ENCODE peak calls at places on chromosomes 11 and 22, in six cellular contexts. U is cardiac muscle cell; I is EL; Z is H9; R is activated CD4-positive, alpha-beta T cell treated with anti-CD3 and anti-CD28 coated beads for 24 hours; F is AG09309. X is an unnamed sample.

GRCh38 chr11:69911310-69912160 is 92.3 kb upstream of the FGF3 start:
- DNase-seq in I (no peak), Z (no peak), R (no peak), F (no peak), U (no peak), X (no peak)

GRCh38 chr11:69814411-69814810 is 4.8 kb downstream of the FGF3 start:
- DNase-seq in R (no peak), Z (no peak), F (no peak), I (no peak), U (no peak), X (no peak)

GRCh38 chr22:26718905-26719304 is 61.5 kb downstream of the MIAT start:
- DNase-seq in Z (no peak), I (peak; percentile 98), U (peak; percentile 93), R (no peak), F (peak; percentile 84), X (no peak)

GRCh38 chr11:36532908-36533601 is 23.0 kb upstream of the TRAF6 start:
- DNase-seq in U (peak; percentile 38), Z (no peak), I (no peak), R (no peak), F (no peak), X (peak; percentile 72)

GRCh38 chr22:17430298-17430900 is 61.1 kb downstream of the CECR2 start:
- DNase-seq in Z (no peak), U (peak; percentile 92), F (no peak), I (no peak), R (no peak), X (no peak)

GRCh38 chr11:8283510-8284272 is 20.0 kb upstream of the LMO1 start:
- DNase-seq in U (peak; percentile 37), R (no peak), Z (peak; percentile 64), F (no peak), I (no peak), X (peak; percentile 63)

GRCh38 chr11:68469122-68469521 is 8.6 kb downstream of the PPP6R3 start:
- DNase-seq in I (no peak), F (no peak), U (peak; percentile 52), Z (no peak), R (no peak), X (peak; percentile 61)

GRCh38 chr22:19882446-19883381 is 28.0 kb upstream of the GNB1L start:
- DNase-seq in U (no peak), R (no peak), Z (peak; percentile 23), I (no peak), F (no peak), X (no peak)

GRCh38 chr22:35477911-35478582 is 62.6 kb upstream of the RASD2 start:
- DNase-seq in F (peak; percentile 32), U (peak; percentile 70), I (peak; percentile 93), Z (peak; percentile 18), R (no peak), X (no peak)

GRCh38 chr22:17266261-17266971 is 47.2 kb upstream of the ADA2 start:
- DNase-seq in R (no peak), U (peak; percentile 26), F (no peak), Z (peak; percentile 89), I (no peak), X (peak; percentile 98)

GRCh38 chr11:3058753-3059664 is 1.8 kb upstream of the CARS1 start:
- DNase-seq in I (peak; percentile 92), Z (peak; percentile 71), U (peak; percentile 71), R (no peak), F (peak; percentile 51), X (peak; percentile 76)

GRCh38 chr11:32884023-32884422 is 8.6 kb upstream of the QSER1 start:
- DNase-seq in Z (no peak), U (no peak), I (no peak), F (no peak), R (no peak), X (no peak)

GRCh38 chr11:69320756-69321741 is 27.1 kb downstream of the MYEOV start:
- DNase-seq in R (no peak), Z (no peak), U (no peak), I (peak; percentile 65), F (no peak), X (no peak)

GRCh38 chr22:21013742-21014201 is 1.2 kb upstream of the P2RX6 start:
- DNase-seq in F (no peak), U (no peak), R (no peak), I (no peak), Z (no peak), X (no peak)

GRCh38 chr22:46842606-46843005 is 80.2 kb downstream of the TBC1D22A start:
- DNase-seq in R (no peak), U (no peak), Z (no peak), F (no peak), I (no peak), X (no peak)

GRCh38 chr11:2741377-2742131 is 41.8 kb upstream of the KCNQ1OT1 start:
- DNase-seq in F (peak; percentile 25), R (no peak), U (peak; percentile 93), I (peak; percentile 70), Z (no peak), X (peak; percentile 60)

GRCh38 chr22:26462971-26463661 is 20.5 kb downstream of the HPS4 start:
- DNase-seq in Z (no peak), U (no peak), R (no peak), F (no peak), I (no peak), X (no peak)

GRCh38 chr11:14566331-14567063 is 46.3 kb upstream of the PSMA1 start:
- DNase-seq in U (no peak), R (no peak), Z (no peak), F (no peak), I (no peak), X (no peak)

GRCh38 chr22:47116426-47117341 is 354.2 kb downstream of the TBC1D22A start:
- DNase-seq in F (no peak), I (no peak), U (no peak), R (no peak), Z (peak; percentile 17), X (no peak)

GRCh38 chr11:134050541-134051383 is 18.1 kb upstream of the JAM3 start:
- DNase-seq in U (peak; percentile 70), F (no peak), I (peak; percentile 67), R (peak; percentile 59), Z (peak; percentile 63), X (no peak)

GRCh38 chr11:29713831-29714320 is 303.0 kb downstream of the KCNA4 start:
- DNase-seq in F (no peak), Z (no peak), I (no peak), R (no peak), U (no peak), X (no peak)

GRCh38 chr11:30935861-30936260 is 349.7 kb upstream of the MPPED2 start:
- DNase-seq in U (no peak), R (no peak), Z (no peak), I (no peak), F (no peak), X (no peak)

GRCh38 chr11:111416231-111416960 is 37.3 kb upstream of the POU2AF1 start:
- DNase-seq in Z (no peak), I (no peak), F (no peak), R (no peak), U (no peak), X (no peak)

X was measured in mesendoderm.